ENCODE peak calls at places on chromosome 14, in six cellular contexts. One of them, this sample, is unnamed.

GRCh38 chr14:93037354-93037753 is 78.4 kb downstream of the ITPK1 start:
- DNase-seq in NCI-H1436 treated with DMSO at 0.1 percent for 48 hours: no peak
- DNase-seq in effector memory CD4-positive, alpha-beta T cell: no peak
- DNase-seq in DND-41: no peak
- DNase-seq in H9: no peak
- DNase-seq in NCI-H774: no peak
- DNase-seq in this sample: no peak

GRCh38 chr14:49893309-49894213 is 679 bp downstream of the ARF6 start:
- DNase-seq in NCI-H1436 treated with DMSO at 0.1 percent for 48 hours: no peak
- DNase-seq in effector memory CD4-positive, alpha-beta T cell: peak
- DNase-seq in DND-41: peak
- DNase-seq in H9: no peak
- DNase-seq in NCI-H774: no peak
- DNase-seq in this sample: peak

GRCh38 chr14:66225337-66225736 is 260.8 kb upstream of the CCDC196 start:
- DNase-seq in NCI-H1436 treated with DMSO at 0.1 percent for 48 hours: no peak
- DNase-seq in effector memory CD4-positive, alpha-beta T cell: no peak
- DNase-seq in DND-41: no peak
- DNase-seq in H9: no peak
- DNase-seq in NCI-H774: no peak
- DNase-seq in this sample: no peak

GRCh38 chr14:104266643-104267575 is 128.5 kb downstream of the KIF26A start:
- DNase-seq in NCI-H1436 treated with DMSO at 0.1 percent for 48 hours: no peak
- DNase-seq in effector memory CD4-positive, alpha-beta T cell: no peak
- DNase-seq in DND-41: no peak
- DNase-seq in H9: peak
- DNase-seq in NCI-H774: no peak
- DNase-seq in this sample: no peak

GRCh38 chr14:65255029-65255545 is 152.8 kb upstream of the MAX start:
- DNase-seq in NCI-H1436 treated with DMSO at 0.1 percent for 48 hours: no peak
- DNase-seq in effector memory CD4-positive, alpha-beta T cell: no peak
- DNase-seq in DND-41: peak
- DNase-seq in H9: no peak
- DNase-seq in NCI-H774: no peak
- DNase-seq in this sample: no peak

GRCh38 chr14:60252630-60253029 is 3.6 kb downstream of the PPM1A start:
- DNase-seq in NCI-H1436 treated with DMSO at 0.1 percent for 48 hours: no peak
- DNase-seq in effector memory CD4-positive, alpha-beta T cell: no peak
- DNase-seq in DND-41: no peak
- DNase-seq in H9: no peak
- DNase-seq in NCI-H774: no peak
- DNase-seq in this sample: no peak

GRCh38 chr14:99276482-99276881 is 4.5 kb upstream of the BCL11B start:
- DNase-seq in NCI-H1436 treated with DMSO at 0.1 percent for 48 hours: no peak
- DNase-seq in effector memory CD4-positive, alpha-beta T cell: no peak
- DNase-seq in DND-41: no peak
- DNase-seq in H9: no peak
- DNase-seq in NCI-H774: no peak
- DNase-seq in this sample: no peak

GRCh38 chr14:63922696-63923421 is 70.1 kb downstream of the SYNE2 start:
- DNase-seq in NCI-H1436 treated with DMSO at 0.1 percent for 48 hours: no peak
- DNase-seq in effector memory CD4-positive, alpha-beta T cell: no peak
- DNase-seq in DND-41: no peak
- DNase-seq in H9: no peak
- DNase-seq in NCI-H774: no peak
- DNase-seq in this sample: no peak

GRCh38 chr14:73463411-73463810 is 5.1 kb upstream of the NUMB start:
- DNase-seq in NCI-H1436 treated with DMSO at 0.1 percent for 48 hours: no peak
- DNase-seq in effector memory CD4-positive, alpha-beta T cell: no peak
- DNase-seq in DND-41: peak
- DNase-seq in H9: no peak
- DNase-seq in NCI-H774: no peak
- DNase-seq in this sample: no peak

GRCh38 chr14:50335389-50335788 is 23.3 kb downstream of the DMAC2L start:
- DNase-seq in NCI-H1436 treated with DMSO at 0.1 percent for 48 hours: no peak
- DNase-seq in effector memory CD4-positive, alpha-beta T cell: no peak
- DNase-seq in DND-41: no peak
- DNase-seq in H9: peak
- DNase-seq in NCI-H774: peak
- DNase-seq in this sample: no peak

GRCh38 chr14:65772901-65773574 is 360.5 kb downstream of the FUT8 start:
- DNase-seq in NCI-H1436 treated with DMSO at 0.1 percent for 48 hours: no peak
- DNase-seq in effector memory CD4-positive, alpha-beta T cell: no peak
- DNase-seq in DND-41: no peak
- DNase-seq in H9: no peak
- DNase-seq in NCI-H774: no peak
- DNase-seq in this sample: no peak

GRCh38 chr14:26773906-26774593 is 176.2 kb upstream of the NOVA1 start:
- DNase-seq in NCI-H1436 treated with DMSO at 0.1 percent for 48 hours: no peak
- DNase-seq in effector memory CD4-positive, alpha-beta T cell: no peak
- DNase-seq in DND-41: no peak
- DNase-seq in H9: no peak
- DNase-seq in NCI-H774: no peak
- DNase-seq in this sample: no peak

GRCh38 chr14:99273025-99273723 is 1.2 kb upstream of the BCL11B start:
- DNase-seq in NCI-H1436 treated with DMSO at 0.1 percent for 48 hours: no peak
- DNase-seq in effector memory CD4-positive, alpha-beta T cell: no peak
- DNase-seq in DND-41: peak
- DNase-seq in H9: peak
- DNase-seq in NCI-H774: no peak
- DNase-seq in this sample: no peak

GRCh38 chr14:65948302-65948701 is 535.8 kb downstream of the FUT8 start:
- DNase-seq in NCI-H1436 treated with DMSO at 0.1 percent for 48 hours: no peak
- DNase-seq in effector memory CD4-positive, alpha-beta T cell: no peak
- DNase-seq in DND-41: no peak
- DNase-seq in H9: no peak
- DNase-seq in NCI-H774: no peak
- DNase-seq in this sample: no peak

GRCh38 chr14:61147369-61147897 is 133.7 kb downstream of the TMEM30B start:
- DNase-seq in NCI-H1436 treated with DMSO at 0.1 percent for 48 hours: no peak
- DNase-seq in effector memory CD4-positive, alpha-beta T cell: no peak
- DNase-seq in DND-41: no peak
- DNase-seq in H9: no peak
- DNase-seq in NCI-H774: no peak
- DNase-seq in this sample: no peak

GRCh38 chr14:33061667-33062325 is 123.1 kb downstream of the NPAS3 start:
- DNase-seq in NCI-H1436 treated with DMSO at 0.1 percent for 48 hours: no peak
- DNase-seq in effector memory CD4-positive, alpha-beta T cell: no peak
- DNase-seq in DND-41: no peak
- DNase-seq in H9: peak
- DNase-seq in NCI-H774: peak
- DNase-seq in this sample: no peak